ENCODE peak calls at places on chromosome 1, in six cellular contexts. J is GM04504, G is NCI-H524, W is SK-N-DZ, R is AG09309, M is Panc1. T is an unnamed sample.

GRCh38 chr1:167489581-167490340 is 28.6 kb downstream of the CD247 start:
- DNase-seq in J (no peak), G (no peak), W (no peak), R (no peak), M (no peak), T (no peak)

GRCh38 chr1:247386217-247386616 is 29.8 kb upstream of the NLRP3 start:
- DNase-seq in J (no peak), G (no peak), W (no peak), R (no peak), M (no peak), T (no peak)

GRCh38 chr1:56508523-56508983 is 70.8 kb downstream of the PLPP3 start:
- DNase-seq in J (no peak), G (no peak), W (no peak), R (peak), M (no peak), T (no peak)

GRCh38 chr1:51558375-51558924 is 39.4 kb upstream of the EPS15 start:
- DNase-seq in J (no peak), G (no peak), W (no peak), R (peak), M (peak), T (no peak)

GRCh38 chr1:156684227-156684782 is 7.1 kb upstream of the NES start:
- DNase-seq in J (no peak), G (no peak), W (no peak), R (peak), M (no peak), T (no peak)

GRCh38 chr1:226652613-226653012 is 86.5 kb downstream of the ITPKB start:
- DNase-seq in J (no peak), G (no peak), W (no peak), R (no peak), M (no peak), T (no peak)

GRCh38 chr1:179601093-179601492 is 9.5 kb downstream of the TDRD5 start:
- DNase-seq in J (no peak), G (no peak), W (no peak), R (no peak), M (no peak), T (no peak)

GRCh38 chr1:242243472-242243871 is 244.6 kb upstream of the MAP1LC3C start:
- DNase-seq in J (no peak), G (no peak), W (no peak), R (no peak), M (no peak), T (no peak)

GRCh38 chr1:241269116-241269515 is 87.9 kb downstream of the RGS7 start:
- DNase-seq in J (no peak), G (no peak), W (no peak), R (no peak), M (no peak), T (no peak)

GRCh38 chr1:22048351-22049192 is 3.9 kb upstream of the CDC42 start:
- DNase-seq in J (no peak), G (no peak), W (peak), R (no peak), M (no peak), T (no peak)

GRCh38 chr1:201989354-201990128 is 7.1 kb downstream of the RNPEP start:
- DNase-seq in J (no peak), G (no peak), W (no peak), R (no peak), M (no peak), T (no peak)